ENCODE peak calls at places on chromosomes 12 and 14, in seven cellular contexts. R is CD4-positive, alpha-beta T cell; U is K562; V is HCT116; W is left ventricle myocardium inferior; J is tibial artery; Q is heart right ventricle. D is an unnamed sample.

GRCh38 chr12:111025792-111026430 is 105.5 kb upstream of the MYL2 start:
- DNase-seq in R (no peak), U (no peak), V (no peak), W (no peak), J (no peak), Q (no peak), D (no peak)

GRCh38 chr14:52873694-52874093 is 77.2 kb downstream of the FERMT2 start:
- DNase-seq in R (no peak), U (no peak), V (no peak), W (no peak), J (peak; percentile 66), Q (no peak), D (no peak)

GRCh38 chr14:36553650-36554260 is 28.7 kb downstream of the NKX2-8 start:
- DNase-seq in R (no peak), U (peak; percentile 32), V (peak; percentile 41), W (no peak), J (no peak), Q (no peak), D (no peak)

GRCh38 chr12:105256921-105257320 is 20.9 kb upstream of the APPL2 start:
- DNase-seq in R (no peak), U (no peak), V (no peak), W (no peak), J (no peak), Q (no peak), D (no peak)

GRCh38 chr14:69612014-69612758 is 790 bp downstream of the SUSD6 start:
- DNase-seq in R (peak; percentile 23), U (no peak), V (no peak), W (peak; percentile 38), J (no peak), Q (no peak), D (peak; percentile 26)

GRCh38 chr12:41724216-41724615 is 420.5 kb downstream of the GXYLT1 start:
- DNase-seq in R (no peak), U (no peak), V (no peak), W (no peak), J (no peak), Q (no peak), D (no peak)

GRCh38 chr12:126437934-126438333 is 1372.7 kb downstream of the AACS start:
- DNase-seq in R (no peak), U (no peak), V (no peak), W (no peak), J (no peak), Q (no peak), D (no peak)

GRCh38 chr14:64844272-64844671 is 35.4 kb downstream of the SPTB start:
- DNase-seq in R (no peak), U (no peak), V (no peak), W (no peak), J (no peak), Q (no peak), D (no peak)

GRCh38 chr14:58131386-58131785 is 20.6 kb downstream of the ARMH4 start:
- DNase-seq in R (no peak), U (no peak), V (no peak), W (no peak), J (no peak), Q (peak; percentile 23), D (no peak)

GRCh38 chr14:47674148-47674545 is 1.3 kb downstream of the MDGA2 start:
- DNase-seq in R (no peak), U (no peak), V (no peak), W (no peak), J (no peak), Q (no peak), D (no peak)

GRCh38 chr14:69755784-69756183 is 11.2 kb upstream of the SRSF5 start:
- DNase-seq in R (no peak), U (no peak), V (no peak), W (no peak), J (no peak), Q (no peak), D (no peak)

GRCh38 chr12:47393403-47393790 is 312.4 kb downstream of the RPAP3 start:
- DNase-seq in R (no peak), U (no peak), V (no peak), W (no peak), J (no peak), Q (no peak), D (no peak)

GRCh38 chr12:62210422-62210821 is 49.8 kb upstream of the USP15 start:
- DNase-seq in R (peak; percentile 19), U (peak; percentile 55), V (peak; percentile 37), W (peak; percentile 24), J (peak; percentile 47), Q (no peak), D (peak; percentile 33)

GRCh38 chr12:10632226-10632625 is 18.8 kb upstream of the MAGOHB start:
- DNase-seq in R (no peak), U (no peak), V (no peak), W (no peak), J (no peak), Q (no peak), D (no peak)
- H3K27ac ChIP-seq in R (no peak overlapping the region), U (no peak overlapping the region), V (no peak overlapping the region), W (no peak overlapping the region), J (no peak overlapping the region), Q (no peak overlapping the region), D (no peak overlapping the region)

GRCh38 chr14:101467181-101467926 is 93.9 kb upstream of the DIO3 start:
- DNase-seq in R (no peak), U (no peak), V (no peak), W (no peak), J (no peak), Q (no peak), D (no peak)

GRCh38 chr14:101470266-101470665 is 91.0 kb upstream of the DIO3 start:
- DNase-seq in R (no peak), U (no peak), V (no peak), W (no peak), J (no peak), Q (no peak), D (no peak)

GRCh38 chr14:101471723-101472517 is 89.4 kb upstream of the DIO3 start:
- DNase-seq in R (no peak), U (no peak), V (no peak), W (no peak), J (no peak), Q (no peak), D (no peak)

GRCh38 chr14:101472518-101472849 is 88.8 kb upstream of the DIO3 start:
- DNase-seq in R (no peak), U (no peak), V (no peak), W (no peak), J (no peak), Q (no peak), D (peak; percentile 23)

DNA sequence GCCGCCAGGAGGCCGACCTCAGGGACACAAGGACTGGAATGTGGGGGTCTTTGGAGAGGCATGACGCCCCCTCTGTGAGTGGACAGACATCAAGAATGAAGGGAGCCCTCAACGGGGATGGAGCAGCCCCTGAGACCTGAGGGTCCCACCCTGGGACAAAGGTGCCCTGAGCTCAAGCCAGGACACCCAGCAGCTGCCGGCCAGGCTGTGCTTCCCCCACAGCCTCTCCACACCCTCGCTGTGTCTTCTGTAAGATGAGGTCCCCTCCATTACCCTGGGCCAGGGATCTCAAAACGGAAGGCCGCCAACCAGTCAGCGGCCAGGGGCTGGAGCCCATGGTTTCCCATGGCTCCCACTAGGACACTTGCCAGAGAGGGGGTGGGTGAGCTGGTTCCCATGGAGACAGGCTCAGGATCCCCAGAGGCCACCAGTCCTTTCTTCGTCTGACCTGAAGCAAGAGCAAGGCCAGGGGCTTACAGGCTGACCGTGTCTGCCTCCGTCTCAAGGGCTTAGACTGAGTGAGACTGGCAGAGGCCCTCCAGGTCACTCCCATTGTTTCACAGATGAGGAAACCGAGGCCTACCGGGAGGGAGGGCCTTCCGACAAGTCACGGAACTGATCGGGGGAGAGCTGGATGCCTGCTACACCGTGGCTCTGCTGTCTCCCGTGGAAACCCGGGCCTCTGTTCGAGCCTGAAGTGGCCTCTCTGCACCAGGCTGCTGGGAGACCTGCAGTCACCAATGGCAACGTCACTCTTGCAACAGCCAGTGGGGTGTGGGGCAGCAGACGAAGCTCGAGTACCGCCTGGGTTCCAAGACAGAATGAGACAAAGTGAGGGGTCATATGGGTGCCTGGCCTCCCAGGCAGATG is 91.7 kb upstream of the DIO3 start:
- DNase-seq in R (no peak), U (no peak), V (no peak), W (no peak), J (no peak), Q (no peak), D (no peak)
- H3K27ac ChIP-seq in R (no peak overlapping the region), U (no peak overlapping the region), V (no peak overlapping the region), W (no peak overlapping the region), J (no peak overlapping the region), Q (no peak overlapping the region), D (no peak overlapping the region)

DNA sequence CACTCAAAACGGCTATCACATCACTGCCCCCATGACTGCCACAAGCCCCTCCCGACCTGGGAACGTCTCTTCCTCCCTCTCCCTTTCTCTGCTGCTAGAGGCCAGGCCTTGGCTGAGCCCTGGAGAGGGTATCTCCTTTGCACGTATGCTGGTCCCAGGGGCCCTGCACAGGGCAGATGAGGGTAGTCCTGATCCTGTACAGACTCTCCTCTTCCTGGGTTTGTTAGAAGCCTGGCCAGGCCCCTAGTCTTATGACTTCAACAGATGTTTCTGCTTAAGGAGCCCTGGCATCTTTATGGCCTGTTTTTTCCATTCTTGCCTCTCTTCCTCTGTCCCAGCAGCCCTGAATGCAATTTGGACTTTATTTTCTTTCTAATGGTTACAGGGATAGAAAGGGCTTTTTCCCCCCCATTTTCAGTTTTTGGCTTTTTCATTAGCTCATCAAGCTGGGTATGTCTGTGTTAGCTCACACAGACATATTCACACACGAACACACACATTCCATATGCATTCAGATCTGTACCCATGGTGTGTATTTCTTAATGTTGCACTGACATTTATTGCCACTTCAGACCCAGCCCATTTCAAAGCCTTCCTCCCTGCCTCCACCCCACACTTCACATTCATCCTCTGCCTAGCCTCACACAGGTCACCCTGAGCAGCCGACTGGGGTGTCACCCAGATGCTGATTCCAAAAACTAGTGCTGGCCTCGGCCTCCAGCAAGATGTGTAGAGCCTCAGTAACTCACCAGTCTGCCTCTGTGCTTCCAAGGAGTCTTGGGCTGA is 203.2 kb downstream of the ZFP36L1 start:
- DNase-seq in R (no peak), U (no peak), V (no peak), W (peak; percentile 71), J (peak; percentile 52), Q (peak; percentile 54), D (no peak)
- H3K27ac ChIP-seq in R (no peak overlapping the region), U (no peak overlapping the region), V (no peak overlapping the region), W (peak overlapping the region; percentile 74), J (peak overlapping the region; percentile 35), Q (peak overlapping the region; percentile 65), D (no peak overlapping the region)

GRCh38 chr12:116284401-116284800 is 6.9 kb upstream of the MED13L start:
- DNase-seq in R (no peak), U (no peak), V (no peak), W (no peak), J (no peak), Q (no peak), D (no peak)

GRCh38 chr12:116287850-116288301 is 10.4 kb upstream of the MED13L start:
- DNase-seq in R (no peak), U (no peak), V (no peak), W (no peak), J (no peak), Q (no peak), D (no peak)

GRCh38 chr12:116293687-116294463 is 16.4 kb upstream of the MED13L start:
- DNase-seq in R (no peak), U (no peak), V (no peak), W (no peak), J (no peak), Q (no peak), D (no peak)

GRCh38 chr12:116291218-116291617 is 13.7 kb upstream of the MED13L start:
- DNase-seq in R (no peak), U (no peak), V (no peak), W (no peak), J (no peak), Q (no peak), D (no peak)

DNA sequence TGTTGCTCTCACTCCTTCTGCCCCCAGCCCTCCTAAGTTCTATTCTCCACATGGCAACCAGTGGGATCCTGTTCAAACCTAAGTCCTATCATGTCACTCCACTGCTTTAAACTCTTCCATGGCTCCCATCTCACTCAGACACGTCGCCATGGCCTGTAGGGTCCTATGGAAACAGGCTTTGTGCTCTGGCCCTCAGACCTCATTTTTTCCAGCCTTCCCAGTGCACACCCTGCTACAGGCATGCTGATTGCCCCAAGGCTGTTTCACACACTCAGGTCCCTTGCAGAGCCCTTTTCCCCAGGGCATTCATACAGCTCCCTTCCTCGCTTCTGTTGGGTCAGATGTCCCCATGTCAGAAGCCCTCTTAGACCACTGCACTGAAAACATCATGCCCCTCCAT is 11.2 kb upstream of the MED13L start:
- DNase-seq in R (no peak), U (no peak), V (no peak), W (no peak), J (no peak), Q (no peak), D (no peak)
- H3K27ac ChIP-seq in R (no peak overlapping the region), U (no peak overlapping the region), V (no peak overlapping the region), W (no peak overlapping the region), J (no peak overlapping the region), Q (no peak overlapping the region), D (no peak overlapping the region)